ENCODE peak calls at places on chromosomes 12 and 14, in six cellular contexts. N, H, E, W, Q and F are unnamed samples.

GRCh38 chr12:4984344-4984743 is 59.3 kb upstream of the KCNA5 start:
- DNase-seq in N (no peak), H (no peak), E (no peak), W (no peak), Q (no peak), F (no peak)

GRCh38 chr14:72666610-72667009 is 227.3 kb downstream of the DPF3 start:
- DNase-seq in N (no peak), H (no peak), E (no peak), W (no peak), Q (no peak), F (no peak)

GRCh38 chr12:113040722-113041168 is 15.8 kb upstream of the DTX1 start:
- DNase-seq in N (no peak), H (peak), E (no peak), W (no peak), Q (no peak), F (no peak)

GRCh38 chr12:5650804-5651461 is 219.0 kb downstream of the NTF3 start:
- DNase-seq in N (no peak), H (no peak), E (no peak), W (no peak), Q (peak), F (no peak)

GRCh38 chr12:107396991-107397390 is 288.6 kb upstream of the PWP1 start:
- DNase-seq in N (no peak), H (no peak), E (no peak), W (no peak), Q (no peak), F (no peak)

GRCh38 chr12:58346032-58346632 is 404.8 kb downstream of the ATP23 start:
- DNase-seq in N (no peak), H (no peak), E (no peak), W (peak), Q (peak), F (no peak)

GRCh38 chr12:24991209-24992049 is 42.5 kb upstream of the BCAT1 start:
- DNase-seq in N (no peak), H (no peak), E (no peak), W (peak), Q (peak), F (no peak)

GRCh38 chr14:20632448-20632830 is 9.1 kb downstream of the OR6S1 start:
- DNase-seq in N (no peak), H (no peak), E (no peak), W (no peak), Q (no peak), F (no peak)

GRCh38 chr12:569803-570236 is 93.4 kb downstream of the NINJ2 start:
- DNase-seq in N (peak), H (peak), E (peak), W (peak), Q (no peak), F (peak)

GRCh38 chr14:90842726-90843125 is 26.5 kb upstream of the TTC7B start:
- DNase-seq in N (no peak), H (no peak), E (no peak), W (no peak), Q (no peak), F (no peak)

GRCh38 chr12:30926243-30927209 is at the start of gene TSPAN11:
- DNase-seq in N (peak), H (no peak), E (peak), W (peak), Q (no peak), F (no peak)

GRCh38 chr12:56725723-56726102 is 614 bp upstream of the NACA start:
- DNase-seq in N (no peak), H (no peak), E (no peak), W (no peak), Q (no peak), F (no peak)

GRCh38 chr12:28497889-28498411 is 307.7 kb downstream of the CCDC91 start:
- DNase-seq in N (no peak), H (no peak), E (no peak), W (no peak), Q (no peak), F (no peak)

GRCh38 chr12:123273166-123273565 is 1.5 kb upstream of the CDK2AP1 start:
- DNase-seq in N (no peak), H (no peak), E (peak), W (no peak), Q (no peak), F (no peak)

GRCh38 chr12:127677537-127678131 is 589.3 kb upstream of the TMEM132C start:
- DNase-seq in N (peak), H (peak), E (peak), W (peak), Q (peak), F (no peak)

GRCh38 chr14:62077676-62078261 is 315.5 kb downstream of the SNAPC1 start:
- DNase-seq in N (no peak), H (no peak), E (no peak), W (no peak), Q (no peak), F (no peak)

GRCh38 chr14:104223101-104223809 is 84.9 kb downstream of the KIF26A start:
- DNase-seq in N (peak), H (no peak), E (peak), W (no peak), Q (no peak), F (no peak)